ENCODE peak calls at places on chromosomes 7 and 10, in four cellular contexts. One of them, this sample, is unnamed. For H3K9me3, the result is how much of the 10 kb centered on the place peaks cover.

GRCh38 chr10:48466611-48467240 is 138.1 kb downstream of the ARHGAP22 start:
- DNase-seq in A549: no peak
- DNase-seq in cardiac muscle cell: peak
- DNase-seq in CD4-positive, CD25-positive, alpha-beta regulatory T cell: no peak
- DNase-seq in this sample: no peak

GRCh38 chr10:110410329-110411046 is 87.2 kb upstream of the DUSP5 start:
- DNase-seq in A549: peak
- DNase-seq in CD4-positive, CD25-positive, alpha-beta regulatory T cell: no peak
- DNase-seq in cardiac muscle cell: peak
- DNase-seq in this sample: no peak

GRCh38 chr7:45136106-45137060 is 21.2 kb upstream of the RAMP3 start:
- DNase-seq in CD4-positive, CD25-positive, alpha-beta regulatory T cell: peak
- DNase-seq in cardiac muscle cell: peak
- DNase-seq in A549: peak
- DNase-seq in this sample: no peak

GRCh38 chr10:89283988-89284475 is 17.8 kb upstream of the IFIT2 start:
- DNase-seq in A549: peak
- DNase-seq in cardiac muscle cell: peak
- DNase-seq in CD4-positive, CD25-positive, alpha-beta regulatory T cell: no peak
- DNase-seq in this sample: no peak

GRCh38 chr10:27558612-27559020 is 54.5 kb downstream of the RAB18 start:
- DNase-seq in A549: peak
- DNase-seq in cardiac muscle cell: peak
- DNase-seq in CD4-positive, CD25-positive, alpha-beta regulatory T cell: no peak
- DNase-seq in this sample: peak

GRCh38 chr7:29488203-29488970 is 75.2 kb upstream of the PRR15 start:
- DNase-seq in CD4-positive, CD25-positive, alpha-beta regulatory T cell: no peak
- DNase-seq in A549: no peak
- DNase-seq in cardiac muscle cell: no peak
- DNase-seq in this sample: no peak

GRCh38 chr7:39566056-39566921 is at the start of gene YAE1:
- DNase-seq in A549: peak
- DNase-seq in CD4-positive, CD25-positive, alpha-beta regulatory T cell: peak
- DNase-seq in cardiac muscle cell: peak
- DNase-seq in this sample: peak

GRCh38 chr7:155669717-155670505 is 25.4 kb downstream of the RBM33 start:
- DNase-seq in A549: no peak
- DNase-seq in cardiac muscle cell: peak
- DNase-seq in CD4-positive, CD25-positive, alpha-beta regulatory T cell: no peak
- DNase-seq in this sample: no peak

GRCh38 chr10:88687853-88688467 is 18.1 kb upstream of the LIPK start:
- DNase-seq in CD4-positive, CD25-positive, alpha-beta regulatory T cell: peak
- DNase-seq in A549: peak
- DNase-seq in cardiac muscle cell: peak
- DNase-seq in this sample: no peak

GRCh38 chr7:49852619-49853462 is 79.4 kb downstream of the VWC2 start:
- DNase-seq in CD4-positive, CD25-positive, alpha-beta regulatory T cell: no peak
- DNase-seq in cardiac muscle cell: peak
- DNase-seq in A549: peak
- DNase-seq in this sample: no peak

GRCh38 chr10:132750936-132751335 is 35.0 kb downstream of the NKX6-2 start:
- DNase-seq in CD4-positive, CD25-positive, alpha-beta regulatory T cell: no peak
- DNase-seq in A549: no peak
- DNase-seq in cardiac muscle cell: no peak
- DNase-seq in this sample: no peak
- H3K9me3 ChIP-seq in CD4-positive, CD25-positive, alpha-beta regulatory T cell: under half
- H3K9me3 ChIP-seq in A549: under half
- H3K9me3 ChIP-seq in cardiac muscle cell: under half
- H3K9me3 ChIP-seq in this sample: under half

DNA sequence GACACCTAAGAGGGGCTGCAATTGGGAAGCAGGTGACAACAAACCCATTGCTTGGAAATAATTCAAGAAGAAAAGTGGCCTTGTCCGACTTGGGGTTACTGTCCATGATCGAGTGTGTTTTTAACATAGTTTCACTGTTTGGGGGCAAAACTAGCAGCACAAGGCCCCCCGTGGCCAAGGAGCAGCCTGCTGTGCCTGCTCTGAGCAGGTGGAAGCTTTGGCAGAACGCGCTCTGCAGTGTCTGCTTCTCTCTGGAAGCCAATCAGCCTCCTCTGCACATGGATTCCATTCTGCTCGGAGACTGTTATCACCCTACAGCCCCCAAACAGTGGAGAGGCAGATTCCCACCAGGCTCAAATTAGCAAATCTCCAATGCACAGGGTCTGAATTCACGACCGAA is 7.3 kb upstream of the TCERG1L start:
- DNase-seq in CD4-positive, CD25-positive, alpha-beta regulatory T cell: no peak
- DNase-seq in cardiac muscle cell: no peak
- DNase-seq in A549: no peak
- DNase-seq in this sample: no peak
- H3K9me3 ChIP-seq in CD4-positive, CD25-positive, alpha-beta regulatory T cell: under half
- H3K9me3 ChIP-seq in cardiac muscle cell: under half
- H3K9me3 ChIP-seq in A549: under half
- H3K9me3 ChIP-seq in this sample: under half

GRCh38 chr7:5088906-5089305 is 43.2 kb downstream of the RBAK start:
- DNase-seq in A549: no peak
- DNase-seq in CD4-positive, CD25-positive, alpha-beta regulatory T cell: no peak
- DNase-seq in cardiac muscle cell: no peak
- DNase-seq in this sample: no peak

GRCh38 chr7:5093948-5094347 is 48.3 kb downstream of the RBAK start:
- DNase-seq in CD4-positive, CD25-positive, alpha-beta regulatory T cell: no peak
- DNase-seq in A549: no peak
- DNase-seq in cardiac muscle cell: no peak
- DNase-seq in this sample: no peak

GRCh38 chr7:5094641-5095040 is 49.0 kb downstream of the RBAK start:
- DNase-seq in CD4-positive, CD25-positive, alpha-beta regulatory T cell: no peak
- DNase-seq in A549: no peak
- DNase-seq in cardiac muscle cell: no peak
- DNase-seq in this sample: no peak
- H3K9me3 ChIP-seq in CD4-positive, CD25-positive, alpha-beta regulatory T cell: under half
- H3K9me3 ChIP-seq in A549: half or more
- H3K9me3 ChIP-seq in cardiac muscle cell: under half
- H3K9me3 ChIP-seq in this sample: under half

DNA sequence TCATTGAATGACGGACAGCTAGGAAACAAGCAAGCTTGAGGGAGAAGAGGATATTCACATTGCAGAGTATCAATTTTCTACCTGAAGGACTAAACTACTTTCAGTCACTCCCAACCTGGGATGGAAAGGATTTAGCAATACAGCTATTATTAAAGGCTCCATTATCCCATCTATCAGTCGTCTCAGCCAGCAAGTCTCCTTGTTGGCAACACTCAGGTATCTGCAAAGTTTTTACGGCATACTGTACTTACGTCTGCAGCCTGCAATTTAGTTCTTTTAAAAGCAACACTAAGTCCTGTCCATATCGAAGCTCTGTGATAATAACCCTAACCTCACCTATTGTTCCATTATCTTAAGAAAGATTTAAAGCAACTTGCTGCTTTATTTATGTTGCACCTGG is 689.4 kb downstream of the PARD3 start:
- DNase-seq in cardiac muscle cell: no peak
- DNase-seq in A549: no peak
- DNase-seq in CD4-positive, CD25-positive, alpha-beta regulatory T cell: no peak
- DNase-seq in this sample: no peak
- H3K9me3 ChIP-seq in cardiac muscle cell: under half
- H3K9me3 ChIP-seq in A549: under half
- H3K9me3 ChIP-seq in CD4-positive, CD25-positive, alpha-beta regulatory T cell: under half
- H3K9me3 ChIP-seq in this sample: under half

DNA sequence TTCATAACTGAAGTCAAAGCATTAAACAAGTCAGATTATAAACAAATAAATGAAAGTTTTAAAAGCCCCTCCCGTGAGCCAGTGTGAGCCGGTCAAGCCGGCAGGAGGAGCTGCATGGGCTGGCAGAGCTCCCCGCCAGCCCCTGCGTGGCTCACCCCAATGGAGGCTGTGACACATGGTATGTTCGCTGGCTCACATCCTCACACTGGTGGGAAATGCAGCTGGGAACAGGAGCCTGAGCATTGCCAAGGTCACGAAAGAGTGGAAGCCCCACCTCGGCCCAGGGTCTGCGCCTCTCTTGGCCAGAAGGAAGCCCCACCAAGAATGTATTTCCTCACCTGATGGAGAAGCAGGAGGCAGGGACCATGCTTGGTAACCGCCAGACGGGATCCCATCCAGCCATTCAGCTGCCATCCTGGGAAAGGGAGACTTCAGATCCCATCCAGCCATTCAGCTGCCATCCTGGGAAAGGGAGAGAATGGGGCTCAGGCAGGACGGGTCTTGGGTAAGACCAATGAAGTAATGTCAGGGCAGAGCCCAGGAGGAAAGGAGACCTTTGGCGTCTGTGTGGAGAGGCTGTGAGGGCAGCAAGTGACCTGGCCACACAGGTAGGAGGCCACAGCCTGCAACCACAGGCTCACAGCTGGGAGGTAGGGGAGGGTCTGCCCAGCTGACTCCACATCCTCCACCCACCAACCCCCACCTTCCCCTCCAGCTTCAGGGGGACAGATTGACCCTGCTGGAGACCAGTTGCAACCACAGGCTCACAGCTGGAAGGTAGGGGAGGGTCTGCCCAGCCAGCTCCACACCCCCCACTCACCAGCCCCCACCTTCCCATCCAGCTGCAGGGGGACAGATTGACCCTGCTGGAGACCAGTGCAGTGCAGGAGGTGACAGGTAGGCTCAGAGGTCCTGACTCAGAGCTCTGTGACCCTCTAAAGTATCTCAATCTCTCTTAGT is 262.0 kb upstream of the TCERG1L start:
- DNase-seq in A549: no peak
- DNase-seq in cardiac muscle cell: no peak
- DNase-seq in CD4-positive, CD25-positive, alpha-beta regulatory T cell: no peak
- DNase-seq in this sample: no peak
- H3K9me3 ChIP-seq in A549: under half
- H3K9me3 ChIP-seq in cardiac muscle cell: under half
- H3K9me3 ChIP-seq in CD4-positive, CD25-positive, alpha-beta regulatory T cell: under half
- H3K9me3 ChIP-seq in this sample: under half

GRCh38 chr7:102832694-102833093 is 80.1 kb upstream of the LRRC17 start:
- DNase-seq in A549: no peak
- DNase-seq in cardiac muscle cell: no peak
- DNase-seq in CD4-positive, CD25-positive, alpha-beta regulatory T cell: no peak
- DNase-seq in this sample: no peak
- H3K9me3 ChIP-seq in A549: under half
- H3K9me3 ChIP-seq in cardiac muscle cell: under half
- H3K9me3 ChIP-seq in CD4-positive, CD25-positive, alpha-beta regulatory T cell: under half
- H3K9me3 ChIP-seq in this sample: under half

GRCh38 chr7:63009771-63010170 is 988.9 kb upstream of the ZNF722 start:
- DNase-seq in cardiac muscle cell: no peak
- DNase-seq in A549: no peak
- DNase-seq in CD4-positive, CD25-positive, alpha-beta regulatory T cell: no peak
- DNase-seq in this sample: no peak
- H3K9me3 ChIP-seq in cardiac muscle cell: under half
- H3K9me3 ChIP-seq in A549: under half
- H3K9me3 ChIP-seq in CD4-positive, CD25-positive, alpha-beta regulatory T cell: under half
- H3K9me3 ChIP-seq in this sample: under half

This sample was measured in T-helper 17 cell.